ENCODE peak calls at places on chromosome 10, in six cellular contexts. X, Q, I, F, V and M are unnamed samples.

GRCh38 chr10:108132303-108132702 is 967.8 kb upstream of the SORCS1 start:
- DNase-seq in X (no peak), Q (no peak), I (no peak), F (no peak), V (no peak), M (no peak)

GRCh38 chr10:132240156-132240555 is 53.4 kb downstream of the DPYSL4 start:
- DNase-seq in X (no peak), Q (no peak), I (no peak), F (no peak), V (no peak), M (no peak)

GRCh38 chr10:114957122-114957521 is 19.1 kb downstream of the TRUB1 start:
- DNase-seq in X (no peak), Q (no peak), I (no peak), F (no peak), V (no peak), M (no peak)

GRCh38 chr10:133161486-133162051 is 1.6 kb downstream of the KNDC1 start:
- DNase-seq in X (no peak), Q (no peak), I (no peak), F (no peak), V (peak; percentile 43), M (no peak)

GRCh38 chr10:21528452-21529235 is 3.2 kb upstream of the SKIDA1 start:
- DNase-seq in X (no peak), Q (no peak), I (no peak), F (no peak), V (peak; percentile 60), M (no peak)

GRCh38 chr10:3339531-3339950 is 167.0 kb upstream of the PITRM1 start:
- DNase-seq in X (no peak), Q (no peak), I (no peak), F (no peak), V (no peak), M (no peak)

GRCh38 chr10:73848821-73849489 is 25.4 kb downstream of the CAMK2G start:
- DNase-seq in X (peak; percentile 96), Q (peak; percentile 72), I (peak; percentile 96), F (peak; percentile 86), V (peak; percentile 83), M (peak; percentile 91)

GRCh38 chr10:69715899-69716606 is 85.7 kb upstream of the COL13A1 start:
- DNase-seq in X (no peak), Q (no peak), I (peak; percentile 72), F (no peak), V (no peak), M (no peak)

GRCh38 chr10:120456626-120457430 is at the start of gene PLPP4:
- DNase-seq in X (no peak), Q (no peak), I (no peak), F (no peak), V (peak; percentile 49), M (peak; percentile 69)

GRCh38 chr10:120457431-120458172 is 575 bp downstream of the PLPP4 start:
- DNase-seq in X (no peak), Q (no peak), I (no peak), F (no peak), V (no peak), M (peak; percentile 33)

GRCh38 chr10:120455606-120456005 is 1.4 kb upstream of the PLPP4 start:
- DNase-seq in X (no peak), Q (no peak), I (no peak), F (no peak), V (no peak), M (no peak)

GRCh38 chr10:120455004-120455403 is 2.0 kb upstream of the PLPP4 start:
- DNase-seq in X (no peak), Q (no peak), I (no peak), F (no peak), V (no peak), M (no peak)

GRCh38 chr10:120456143-120456625 is 843 bp upstream of the PLPP4 start:
- DNase-seq in X (no peak), Q (no peak), I (no peak), F (no peak), V (peak; percentile 42), M (no peak)
- H3K4me3 ChIP-seq in X (no peak overlapping the region), Q (peak overlapping the region; percentile 32), I (no peak overlapping the region), F (peak overlapping the region; percentile 54), V (no peak overlapping the region), M (peak overlapping the region; percentile 54)

GRCh38 chr10:112958275-112958995 is 8.4 kb downstream of the TCF7L2 start:
- DNase-seq in X (no peak), Q (no peak), I (no peak), F (no peak), V (peak; percentile 83), M (no peak)
- H3K27ac ChIP-seq in X (no peak overlapping the region), Q (no peak overlapping the region), I (no peak overlapping the region), F (no peak overlapping the region), V (peak overlapping the region; percentile 92), M (no peak overlapping the region)

DNA sequence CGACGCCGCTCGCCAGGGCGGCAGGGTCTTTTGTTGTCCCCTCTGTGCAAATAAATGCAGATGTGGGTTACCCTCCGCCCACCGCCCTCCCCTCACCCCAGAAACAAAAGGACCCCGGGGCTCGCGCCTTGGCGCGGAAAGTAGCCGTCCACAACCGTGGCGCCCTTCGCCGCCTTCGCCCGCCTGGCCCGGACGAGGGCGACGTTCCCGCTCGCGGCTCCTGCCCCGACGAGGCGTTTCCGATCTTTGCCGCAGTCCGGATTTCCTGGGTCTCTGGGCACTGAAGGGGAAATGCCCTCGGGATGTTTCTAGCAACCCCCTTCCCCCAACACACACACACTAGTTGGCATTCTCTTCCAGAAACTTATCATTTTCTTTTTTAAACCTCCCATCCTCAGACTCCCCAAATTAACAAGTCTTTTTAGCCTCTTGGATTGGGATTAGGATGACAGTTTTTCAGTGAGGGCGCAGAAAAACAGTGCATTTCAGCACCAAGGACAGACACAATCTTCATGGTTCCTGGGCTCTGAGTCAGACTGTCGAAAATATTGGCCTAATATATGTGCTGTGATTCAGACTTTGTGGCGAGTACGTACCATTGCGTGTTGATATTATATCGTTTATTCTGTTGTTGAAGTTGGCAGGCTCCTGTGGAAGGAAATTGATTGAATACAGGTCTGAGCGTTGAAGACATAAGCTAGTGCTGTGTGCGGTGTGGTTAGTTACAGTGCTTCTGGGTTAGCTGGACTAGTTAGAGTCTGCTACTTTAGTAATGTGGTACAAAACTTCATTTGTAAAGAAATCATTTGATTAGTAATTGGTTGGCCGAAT is 803 bp downstream of the PHYHIPL start:
- DNase-seq in X (no peak), Q (peak; percentile 46), I (no peak), F (no peak), V (peak; percentile 68), M (peak; percentile 38)
- H3K4me3 ChIP-seq in X (no peak overlapping the region), Q (peak overlapping the region; percentile 42), I (no peak overlapping the region), F (peak overlapping the region; percentile 51), V (no peak overlapping the region), M (peak overlapping the region; percentile 67)

GRCh38 chr10:6027929-6028328 is 34.2 kb downstream of the IL2RA start:
- DNase-seq in X (no peak), Q (no peak), I (no peak), F (no peak), V (no peak), M (no peak)
- H3K27ac ChIP-seq in X (no peak overlapping the region), Q (no peak overlapping the region), I (no peak overlapping the region), F (no peak overlapping the region), V (no peak overlapping the region), M (no peak overlapping the region)

DNA sequence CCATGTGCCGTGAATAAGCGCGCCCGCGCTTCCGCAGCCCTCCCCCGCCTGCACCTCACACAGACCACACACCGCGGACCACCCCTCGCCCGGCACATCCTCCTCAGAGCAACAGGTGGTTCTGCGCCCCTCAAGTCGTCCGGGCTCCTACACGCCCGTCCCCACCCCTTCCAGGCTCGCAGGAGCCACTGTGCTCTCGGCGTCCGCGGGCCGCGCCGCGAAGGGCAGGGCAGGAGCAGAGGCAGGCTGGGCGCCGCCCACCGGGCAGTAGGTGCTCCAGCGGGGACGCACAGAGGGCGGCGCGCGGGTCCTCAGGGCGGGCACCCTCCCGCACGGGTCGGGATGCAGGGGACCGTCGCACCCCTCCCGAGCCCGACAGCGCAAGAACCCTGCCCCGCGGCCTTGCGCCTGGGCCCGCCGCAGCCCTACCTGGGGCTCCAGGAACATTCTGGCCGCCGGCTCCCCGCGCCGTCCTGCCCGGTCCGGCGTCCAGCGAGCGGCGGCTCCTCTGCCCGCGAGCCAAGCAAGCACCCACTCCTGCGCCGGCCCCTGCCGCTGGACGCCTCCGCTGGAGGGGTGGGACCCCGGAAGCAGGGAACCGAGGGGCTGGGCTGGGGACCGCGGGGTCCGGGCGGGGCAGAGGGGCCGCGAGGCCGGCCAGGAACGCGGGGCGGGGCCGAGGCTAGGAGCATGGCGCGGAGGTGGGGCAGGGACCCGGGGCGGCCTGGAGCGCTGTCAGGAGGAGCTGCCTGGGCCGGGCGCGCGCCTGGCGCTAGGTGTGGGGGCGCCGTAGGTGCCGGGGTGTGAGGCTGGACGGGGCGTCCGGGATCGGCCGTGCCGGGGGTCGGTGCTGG is 37.4 kb downstream of the RASGEF1A start:
- DNase-seq in X (no peak), Q (no peak), I (peak; percentile 74), F (peak; percentile 13), V (no peak), M (no peak)
- H3K4me3 ChIP-seq in X (no peak overlapping the region), Q (peak overlapping the region; percentile 42), I (no peak overlapping the region), F (peak overlapping the region; percentile 13), V (no peak overlapping the region), M (peak overlapping the region; percentile 33)

DNA sequence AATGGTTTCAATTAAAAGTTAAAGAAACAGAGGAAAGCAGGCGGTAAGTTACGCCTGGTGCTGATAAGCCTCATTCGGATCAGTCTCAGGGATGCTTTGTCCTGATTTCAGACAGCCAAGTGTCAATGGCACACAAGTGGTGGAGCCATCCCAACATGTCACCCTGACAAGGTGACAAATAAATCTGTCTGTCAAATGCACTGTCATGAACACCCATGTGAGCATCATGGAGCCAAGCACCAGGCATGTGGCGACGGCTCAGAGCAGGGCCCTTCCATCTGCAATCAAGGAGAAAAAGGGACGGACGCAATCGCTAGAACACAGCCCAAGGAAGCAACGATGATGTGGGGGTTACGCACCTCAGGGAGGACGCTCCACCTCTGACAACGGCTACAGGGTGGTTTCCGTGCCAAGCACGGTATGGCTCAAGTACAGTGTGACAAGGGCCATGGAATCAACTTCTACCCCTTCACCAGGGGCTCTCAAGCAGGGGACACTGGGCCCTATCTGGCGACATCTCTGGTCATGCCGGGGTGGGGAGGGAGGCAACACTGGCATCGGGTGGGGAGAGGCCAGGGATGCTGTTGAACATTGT is 66.2 kb downstream of the CTBP2 start:
- DNase-seq in X (no peak), Q (no peak), I (peak; percentile 61), F (no peak), V (peak; percentile 37), M (no peak)
- H3K27ac ChIP-seq in X (no peak overlapping the region), Q (no peak overlapping the region), I (peak overlapping the region; percentile 33), F (peak overlapping the region; percentile 74), V (no peak overlapping the region), M (peak overlapping the region; percentile 78)

GRCh38 chr10:90930971-90931841 is 10.3 kb upstream of the ANKRD1 start:
- DNase-seq in X (no peak), Q (no peak), I (peak; percentile 82), F (peak; percentile 60), V (peak; percentile 100), M (peak; percentile 54)
- H3K4me3 ChIP-seq in X (no peak overlapping the region), Q (no peak overlapping the region), I (no peak overlapping the region), F (peak overlapping the region; percentile 18), V (no peak overlapping the region), M (no peak overlapping the region)